ENCODE peak calls at places on chromosomes 5 and 9, in six cellular contexts. K is endodermal cell; O is G401; T is naive thymus-derived CD8-positive, alpha-beta T cell; B is H4; Z is cerebellar cortex. Q is an unnamed sample.

GRCh38 chr9:107639426-107639825 is 149.9 kb upstream of the KLF4 start:
- DNase-seq in B (no peak), O (no peak), K (no peak), T (no peak), Z (no peak), Q (no peak)

GRCh38 chr9:132487351-132487791 is 77.4 kb downstream of the CFAP77 start:
- DNase-seq in B (no peak), K (no peak), O (no peak), T (peak), Z (no peak), Q (no peak)

GRCh38 chr5:132466453-132467291 is 23.9 kb downstream of the IRF1 start:
- DNase-seq in O (no peak), Z (no peak), B (peak), K (no peak), T (no peak), Q (no peak)

GRCh38 chr9:34579097-34579818 is 10.3 kb downstream of the CNTFR start:
- DNase-seq in B (no peak), K (no peak), T (no peak), O (no peak), Z (no peak), Q (no peak)

GRCh38 chr9:127318651-127319167 is 54.1 kb downstream of the GARNL3 start:
- DNase-seq in O (no peak), K (no peak), Z (no peak), B (no peak), T (no peak), Q (peak)

GRCh38 chr9:131442351-131442750 is 48.5 kb downstream of the PRRC2B start:
- DNase-seq in B (no peak), O (no peak), T (no peak), Z (no peak), K (no peak), Q (no peak)

GRCh38 chr9:26062172-26062571 is 383.9 kb upstream of the TUSC1 start:
- DNase-seq in Z (no peak), K (no peak), B (no peak), T (no peak), O (no peak), Q (no peak)

GRCh38 chr5:167244583-167244982 is 1046.9 kb upstream of the WWC1 start:
- DNase-seq in B (peak), O (peak), Z (peak), T (no peak), K (peak), Q (no peak)

GRCh38 chr9:419571-420156 is 205.0 kb downstream of the DOCK8 start:
- DNase-seq in T (no peak), K (no peak), Z (no peak), O (no peak), B (peak), Q (no peak)

GRCh38 chr5:143143973-143144372 is 259.5 kb downstream of the NR3C1 start:
- DNase-seq in K (no peak), T (no peak), Z (no peak), B (no peak), O (no peak), Q (no peak)

GRCh38 chr9:13139641-13140171 is 139.8 kb downstream of the MPDZ start:
- DNase-seq in T (no peak), B (peak), O (no peak), K (no peak), Z (no peak), Q (no peak)

Q was measured in uterus.